ENCODE peak calls at places on chromosomes 7 and 10, in four cellular contexts. A is mesenchymal stem cell, Y is H9, O is neuronal stem cell. H is an unnamed sample.

GRCh38 chr7:116122972-116123595 is 87.3 kb upstream of the TES start:
- DNase-seq in Y (no peak), A (peak), O (no peak), H (peak)

GRCh38 chr7:48389977-48390376 is 218.7 kb downstream of the ABCA13 start:
- DNase-seq in Y (no peak), O (no peak), A (peak), H (peak)

GRCh38 chr7:128997161-128997560 is 57.8 kb downstream of the TNPO3 start:
- DNase-seq in A (no peak), Y (no peak), O (no peak), H (no peak)

GRCh38 chr10:4902571-4903011 is 60.6 kb upstream of the AKR1C1 start:
- DNase-seq in A (no peak), Y (no peak), O (no peak), H (no peak)

GRCh38 chr7:110856704-110857103 is 234.2 kb upstream of the LRRN3 start:
- DNase-seq in Y (no peak), O (no peak), A (peak), H (peak)

GRCh38 chr10:58266003-58266825 is 1.5 kb downstream of the IPMK start:
- DNase-seq in O (no peak), Y (no peak), A (peak), H (peak)

GRCh38 chr10:43230909-43231522 is 35.8 kb downstream of the RASGEF1A start:
- DNase-seq in Y (peak), A (no peak), O (no peak), H (no peak)

GRCh38 chr7:158317238-158318205 is 270.1 kb downstream of the PTPRN2 start:
- DNase-seq in A (no peak), Y (peak), O (peak), H (no peak)

GRCh38 chr7:38453187-38453586 is 178.0 kb downstream of the AMPH start:
- DNase-seq in A (no peak), Y (no peak), O (no peak), H (peak)

GRCh38 chr7:131556055-131556911 is at the start of gene PODXL:
- DNase-seq in O (peak), A (peak), Y (peak), H (peak)

GRCh38 chr7:135717686-135718085 is 10.3 kb downstream of the SLC13A4 start:
- DNase-seq in A (no peak), O (no peak), Y (no peak), H (no peak)

GRCh38 chr7:135718219-135718618 is 9.8 kb downstream of the SLC13A4 start:
- DNase-seq in O (no peak), Y (no peak), A (no peak), H (no peak)

GRCh38 chr7:135716677-135717238 is 11.2 kb downstream of the SLC13A4 start:
- DNase-seq in Y (no peak), A (peak), O (no peak), H (peak)

GRCh38 chr7:135719688-135720087 is 8.3 kb downstream of the SLC13A4 start:
- DNase-seq in O (no peak), A (no peak), Y (no peak), H (no peak)

GRCh38 chr7:135718794-135719436 is 9.1 kb downstream of the SLC13A4 start:
- DNase-seq in Y (no peak), O (peak), A (no peak), H (no peak)
- H2AK5ac ChIP-seq in Y (no peak), O (no peak), A (no peak), H (no peak)

GRCh38 chr7:46283852-46284251 is 362.8 kb upstream of the IGFBP3 start:
- DNase-seq in Y (no peak), A (no peak), O (no peak), H (no peak)
- H2AK5ac ChIP-seq in Y (no peak), A (no peak), O (no peak), H (no peak)

GRCh38 chr10:61640876-61641275 is 21.9 kb upstream of the CABCOCO1 start:
- DNase-seq in Y (no peak), O (no peak), A (no peak), H (no peak)
- H2AK5ac ChIP-seq in Y (no peak), O (no peak), A (no peak), H (no peak)

DNA sequence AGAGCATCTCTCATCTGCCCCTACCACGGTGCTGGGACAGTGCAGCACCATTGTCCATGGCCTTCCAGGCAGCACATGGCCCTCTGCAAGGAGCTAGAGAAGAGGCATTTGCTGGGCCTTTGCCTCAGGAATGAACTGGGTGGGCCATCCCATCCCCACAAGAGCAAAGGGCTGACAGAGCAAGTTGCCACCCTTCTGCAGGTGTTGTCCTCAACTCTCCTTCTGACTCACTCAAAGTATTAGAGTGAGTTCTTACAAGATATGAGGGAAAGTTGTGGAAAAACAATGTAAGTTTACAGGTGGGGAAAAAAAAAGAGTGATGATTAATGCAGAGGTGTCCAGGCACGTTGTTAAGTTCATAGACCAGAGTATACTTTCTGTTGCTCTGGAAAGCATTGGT is 261.2 kb downstream of the SKIDA1 start:
- DNase-seq in Y (no peak), O (no peak), A (no peak), H (no peak)
- H2AK5ac ChIP-seq in Y (no peak), O (peak), A (no peak), H (no peak)

GRCh38 chr7:137962875-137963507 is 38.9 kb downstream of the CREB3L2 start:
- DNase-seq in O (no peak), Y (no peak), A (no peak), H (no peak)
- H2AK5ac ChIP-seq in O (no peak), Y (no peak), A (no peak), H (no peak)

DNA sequence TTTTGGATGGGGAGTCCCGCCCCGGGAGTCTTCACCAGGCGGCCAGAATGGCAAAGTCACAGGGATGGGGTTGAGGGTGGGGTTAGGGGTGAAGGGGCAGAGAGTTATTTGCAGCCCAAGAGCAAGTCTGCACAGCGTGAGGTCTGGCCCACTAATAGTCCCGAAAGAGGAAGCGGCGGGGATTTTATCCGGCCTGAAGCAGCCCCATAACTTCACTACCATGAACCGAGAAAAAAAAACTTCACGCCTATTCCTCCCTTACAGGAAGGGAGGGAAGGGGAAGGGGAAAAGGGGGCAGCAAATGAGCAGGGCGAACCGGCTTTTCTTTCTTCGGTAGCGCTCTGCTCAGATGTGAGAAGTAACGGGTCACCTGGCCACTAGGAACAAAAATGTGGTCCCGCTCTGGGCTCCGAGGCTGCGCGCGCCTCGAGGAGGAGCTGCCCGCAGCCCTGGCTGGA is 709 bp downstream of the ITPRIP start:
- DNase-seq in Y (peak), O (no peak), A (no peak), H (peak)
- H2AK5ac ChIP-seq in Y (no peak), O (no peak), A (no peak), H (peak)

GRCh38 chr10:119314061-119314460 is 106.7 kb downstream of the GRK5 start:
- DNase-seq in O (no peak), A (no peak), Y (no peak), H (no peak)

GRCh38 chr10:119316729-119317097 is 109.3 kb downstream of the GRK5 start:
- DNase-seq in O (peak), A (peak), Y (no peak), H (peak)

GRCh38 chr10:119314486-119314885 is 107.1 kb downstream of the GRK5 start:
- DNase-seq in Y (no peak), O (no peak), A (no peak), H (no peak)

GRCh38 chr10:119316002-119316358 is 108.6 kb downstream of the GRK5 start:
- DNase-seq in O (no peak), Y (no peak), A (peak), H (no peak)

DNA sequence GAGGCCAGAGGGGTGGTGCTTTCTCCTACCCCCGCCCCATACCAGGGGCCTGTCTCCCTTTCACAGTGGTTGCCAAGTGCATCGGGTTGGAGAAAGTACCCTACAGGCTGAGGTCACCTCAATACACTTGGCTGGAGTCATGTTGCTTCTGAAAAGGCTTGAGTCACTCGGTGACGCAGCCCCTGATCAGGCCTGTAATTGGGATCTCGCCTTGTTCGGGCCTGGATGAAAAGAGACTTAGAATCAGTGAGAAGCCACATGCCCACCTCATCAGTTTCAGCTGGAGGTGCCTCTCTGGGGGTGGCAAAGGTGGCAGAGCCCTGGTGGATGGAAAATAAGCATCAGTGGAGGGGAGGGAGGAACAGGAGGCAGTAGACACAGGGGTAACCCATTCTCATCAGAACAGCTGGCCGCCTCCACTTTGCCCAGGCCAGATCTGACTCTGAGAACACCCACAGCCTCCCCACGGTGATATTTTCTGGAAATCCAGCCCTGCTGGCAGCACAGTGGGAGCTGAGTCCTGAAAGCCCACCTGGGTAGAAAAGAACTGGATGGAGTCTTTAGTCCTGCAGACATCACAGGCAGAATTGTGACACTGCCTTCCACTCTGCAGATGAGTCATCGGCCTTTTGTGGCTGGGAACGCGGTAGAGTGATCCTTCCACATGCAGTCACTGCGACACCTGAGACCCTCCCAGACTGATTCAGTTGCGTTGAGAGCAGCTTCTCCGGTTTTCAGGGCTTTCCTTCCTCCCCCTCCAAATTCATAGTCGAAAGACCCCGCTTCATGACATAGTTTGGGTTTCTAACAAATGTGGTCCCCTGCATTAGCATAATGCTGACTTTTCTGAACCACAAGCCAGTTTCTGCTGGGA is 108.0 kb downstream of the GRK5 start:
- DNase-seq in A (peak), Y (peak), O (peak), H (peak)
- H2AK5ac ChIP-seq in A (peak), Y (no peak), O (peak), H (peak)

GRCh38 chr10:124550305-124551034 is 88.8 kb downstream of the LHPP start:
- DNase-seq in A (no peak), O (no peak), Y (no peak), H (no peak)
- H2AK5ac ChIP-seq in A (no peak), O (peak), Y (no peak), H (no peak)

DNA sequence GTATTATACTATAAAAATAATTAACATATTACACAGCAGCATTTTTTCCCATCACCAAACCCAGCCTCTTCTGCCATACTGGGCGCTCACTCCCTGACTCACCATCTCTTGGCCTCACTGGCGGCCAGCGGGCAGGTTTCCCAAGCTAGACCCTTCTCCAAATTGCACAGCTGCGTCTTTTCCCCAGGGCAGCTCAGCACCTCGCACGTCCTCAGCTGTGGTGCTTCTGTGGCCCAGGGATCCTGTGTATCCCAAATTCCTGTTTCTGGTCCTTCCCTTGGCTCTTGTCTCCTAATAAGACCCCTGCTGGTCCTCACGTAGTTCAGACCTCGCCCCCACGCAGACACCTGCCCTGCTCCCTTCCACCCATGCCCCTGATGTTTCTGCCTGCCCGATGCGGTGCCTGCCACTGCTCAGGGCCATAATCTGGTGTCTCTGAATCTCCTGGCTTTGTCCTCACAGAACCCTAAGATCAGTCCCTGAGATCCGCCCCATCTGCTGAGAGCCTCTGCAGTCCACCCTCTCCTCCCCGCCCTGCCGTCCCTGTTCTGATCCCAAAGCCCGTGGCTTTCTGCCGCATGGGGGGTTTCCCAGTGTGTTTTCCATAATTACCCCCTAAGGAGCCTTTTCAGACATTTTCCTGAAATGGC is 290.1 kb downstream of the TCERG1L start:
- DNase-seq in A (no peak), Y (no peak), O (no peak), H (no peak)
- H2AK5ac ChIP-seq in A (no peak), Y (no peak), O (no peak), H (no peak)

H was measured in IMR-90.